ENCODE peak calls at places on chromosome 13, in five cellular contexts. I is IMR-90; Y is CD8-positive, alpha-beta T cell; R is astrocyte; P is body of pancreas. J is an unnamed sample. For H3K4me1 and H3K36me3, the result is how much of the 10 kb centered on the place peaks cover.

GRCh38 chr13:39016087-39016486 is 21.8 kb downstream of the PROSER1 start:
- DNase-seq in I (no peak), Y (no peak), R (no peak), P (no peak), J (no peak)

GRCh38 chr13:41232715-41233114 is 30.7 kb downstream of the MTRF1 start:
- DNase-seq in I (no peak), Y (no peak), R (no peak), P (no peak), J (no peak)

GRCh38 chr13:79679334-79679733 is 198.4 kb downstream of the NDFIP2 start:
- DNase-seq in I (peak), Y (peak), R (peak), P (peak), J (peak)

GRCh38 chr13:23902975-23903905 is 5.9 kb upstream of the C1QTNF9B start:
- DNase-seq in I (no peak), Y (no peak), R (no peak), P (peak), J (no peak)

GRCh38 chr13:31261241-31261640 is 61.5 kb downstream of the B3GLCT start:
- DNase-seq in I (no peak), Y (no peak), R (no peak), P (no peak), J (peak)

GRCh38 chr13:68232351-68233130 is 1002.4 kb upstream of the PCDH9 start:
- DNase-seq in I (no peak), Y (no peak), R (peak), P (no peak), J (no peak)

GRCh38 chr13:27463500-27463899 is 13.1 kb upstream of the MTIF3 start:
- DNase-seq in I (no peak), Y (no peak), R (no peak), P (no peak), J (no peak)

GRCh38 chr13:111382877-111383276 is 62.4 kb downstream of the TEX29 start:
- DNase-seq in I (no peak), Y (no peak), R (no peak), P (no peak), J (no peak)

GRCh38 chr13:41291246-41291645 is 19.8 kb upstream of the NAA16 start:
- DNase-seq in I (no peak), Y (no peak), R (no peak), P (no peak), J (no peak)

GRCh38 chr13:84433024-84433423 is 550.8 kb upstream of the SLITRK1 start:
- DNase-seq in I (peak), Y (no peak), R (peak), P (no peak), J (no peak)

GRCh38 chr13:33545492-33545891 is 259.9 kb upstream of the STARD13 start:
- DNase-seq in I (no peak), Y (no peak), R (no peak), P (no peak), J (no peak)

GRCh38 chr13:104773775-104774174 is 1707.6 kb upstream of the SLC10A2 start:
- DNase-seq in I (peak), Y (no peak), R (peak), P (no peak), J (peak)

GRCh38 chr13:26895081-26895807 is 134.7 kb upstream of the GPR12 start:
- DNase-seq in I (no peak), Y (no peak), R (no peak), P (no peak), J (no peak)

GRCh38 chr13:112928958-112929777 is 39.8 kb upstream of the MCF2L start:
- DNase-seq in I (peak), Y (no peak), R (peak), P (peak), J (no peak)

GRCh38 chr13:64369121-64369520 is 2861.0 kb downstream of the PCDH9 start:
- DNase-seq in I (peak), Y (no peak), R (no peak), P (no peak), J (no peak)

GRCh38 chr13:96089749-96090239 is at the start of gene HS6ST3:
- DNase-seq in I (no peak), Y (no peak), R (no peak), P (peak), J (peak)

GRCh38 chr13:114128624-114129522 is 3.5 kb downstream of the RASA3 start:
- DNase-seq in I (peak), Y (peak), R (peak), P (peak), J (peak)
- H3K4me1 ChIP-seq in I (under half), Y (half or more), R (half or more), P (under half), J (under half)

GRCh38 chr13:45339399-45339798 is 1.6 kb downstream of the TPT1 start:
- DNase-seq in I (no peak), Y (no peak), R (no peak), P (no peak), J (no peak)
- H3K36me3 ChIP-seq in I (under half), Y (under half), R (half or more), P (under half), J (under half)

DNA sequence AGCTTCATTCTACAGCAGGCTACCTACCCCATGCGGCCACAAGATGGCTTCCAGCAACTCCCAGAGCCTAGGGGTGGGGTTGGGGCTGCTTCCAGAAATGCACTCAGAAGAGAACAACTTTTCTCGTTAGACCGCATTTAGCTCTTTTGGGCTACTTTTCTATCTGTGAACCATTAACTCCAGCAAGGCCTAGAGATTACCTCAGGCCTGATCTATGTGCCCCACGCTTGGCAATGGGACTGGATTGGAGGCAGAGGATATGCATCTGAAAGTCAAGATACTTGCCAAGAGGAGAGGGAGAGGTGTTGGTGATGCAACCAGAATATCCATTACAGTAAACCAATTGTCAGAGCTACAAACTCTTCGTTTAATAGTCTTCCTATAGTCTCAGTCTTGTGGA is 177.7 kb downstream of the TDRD3 start:
- DNase-seq in I (no peak), Y (no peak), R (no peak), P (no peak), J (no peak)
- H3K4me1 ChIP-seq in I (under half), Y (under half), R (under half), P (under half), J (under half)

GRCh38 chr13:66359393-66359792 is 870.7 kb downstream of the PCDH9 start:
- DNase-seq in I (no peak), Y (no peak), R (no peak), P (no peak), J (no peak)

GRCh38 chr13:66362485-66362884 is 867.7 kb downstream of the PCDH9 start:
- DNase-seq in I (peak), Y (no peak), R (peak), P (no peak), J (no peak)

GRCh38 chr13:66364346-66364745 is 865.8 kb downstream of the PCDH9 start:
- DNase-seq in I (peak), Y (no peak), R (no peak), P (no peak), J (no peak)

GRCh38 chr13:66358564-66358963 is 871.6 kb downstream of the PCDH9 start:
- DNase-seq in I (no peak), Y (no peak), R (no peak), P (no peak), J (no peak)

DNA sequence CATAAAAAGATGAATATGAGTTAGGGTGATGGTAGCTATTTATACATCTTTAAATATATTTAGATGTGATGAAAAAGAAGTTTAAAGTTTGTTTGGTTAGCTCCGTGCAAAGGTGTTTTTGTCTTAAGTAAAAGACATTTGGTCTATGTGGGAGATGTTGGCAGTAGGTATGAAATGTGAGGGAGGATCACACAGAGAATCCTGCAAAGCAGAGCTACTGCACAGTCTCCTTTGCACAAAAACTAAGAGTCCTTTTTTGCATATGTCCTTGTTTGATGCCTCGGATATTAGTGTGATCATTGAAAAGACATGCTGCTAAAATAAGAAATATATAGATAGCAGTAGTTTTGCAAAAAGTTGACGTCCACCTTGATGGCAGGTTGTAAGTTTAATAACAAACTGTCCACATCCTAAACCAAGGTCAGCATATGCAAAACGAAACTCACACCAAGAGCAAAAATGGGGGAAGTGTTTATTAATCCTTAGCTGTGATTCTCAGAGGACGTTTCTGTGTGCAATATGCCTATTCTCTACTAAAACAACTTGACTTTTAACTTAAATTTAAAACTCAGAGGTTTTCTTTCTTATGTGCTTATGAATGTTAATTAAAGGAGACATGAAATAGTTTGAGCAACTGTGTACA is 870.1 kb downstream of the PCDH9 start:
- DNase-seq in I (no peak), Y (no peak), R (no peak), P (no peak), J (no peak)
- H3K36me3 ChIP-seq in I (under half), Y (under half), R (under half), P (under half), J (under half)

DNA sequence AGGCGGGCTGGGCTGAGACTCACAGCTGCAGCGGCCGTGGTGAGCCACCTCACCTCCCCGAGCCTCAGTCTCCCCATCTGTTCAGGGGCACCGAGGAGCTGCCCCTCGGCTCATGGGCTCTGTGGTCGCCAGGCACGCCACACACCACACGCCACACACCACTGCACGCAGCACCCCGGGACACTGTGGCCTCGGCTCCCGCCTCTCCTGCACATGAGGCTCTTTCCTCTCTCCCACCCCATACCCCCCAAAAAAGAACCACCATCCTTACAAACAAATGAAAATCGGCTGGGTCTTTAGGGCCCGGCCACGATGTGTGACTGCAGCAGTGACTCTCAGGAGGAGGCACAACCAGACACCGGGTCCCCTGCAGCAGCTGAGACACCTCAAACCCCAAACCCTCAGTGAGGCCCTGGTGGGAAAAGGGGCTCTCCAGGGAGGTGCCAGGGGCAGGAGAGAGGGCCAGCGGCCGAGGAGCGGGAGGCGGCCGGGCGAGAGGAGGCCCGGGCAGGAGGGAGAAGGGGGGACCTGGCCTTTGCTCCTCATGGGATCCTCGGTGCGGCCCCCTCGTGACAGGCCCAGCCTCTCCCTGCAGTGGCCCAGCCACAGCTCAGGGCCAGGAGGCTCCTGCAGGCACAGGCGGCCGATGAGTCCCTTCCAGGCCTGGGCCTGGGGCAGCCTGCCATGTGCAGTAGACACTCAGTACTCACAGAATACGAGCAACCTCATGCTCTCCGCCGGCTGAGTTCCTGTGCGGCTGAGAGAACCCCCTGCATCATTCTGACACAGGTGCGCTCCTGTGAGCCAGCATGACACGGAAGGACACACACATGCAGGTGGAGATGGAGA is 66.3 kb downstream of the RASA3 start:
- DNase-seq in I (no peak), Y (peak), R (no peak), P (no peak), J (no peak)
- H3K4me1 ChIP-seq in I (half or more), Y (half or more), R (half or more), P (under half), J (under half)

GRCh38 chr13:46715363-46715762 is 81.6 kb downstream of the ESD start:
- DNase-seq in I (no peak), Y (no peak), R (no peak), P (no peak), J (no peak)

GRCh38 chr13:46716821-46717220 is 80.1 kb downstream of the ESD start:
- DNase-seq in I (no peak), Y (no peak), R (peak), P (no peak), J (no peak)

GRCh38 chr13:46717275-46717674 is 79.7 kb downstream of the ESD start:
- DNase-seq in I (no peak), Y (no peak), R (no peak), P (no peak), J (no peak)

GRCh38 chr13:46712524-46712923 is 84.4 kb downstream of the ESD start:
- DNase-seq in I (no peak), Y (no peak), R (no peak), P (no peak), J (no peak)
- H3K36me3 ChIP-seq in I (under half), Y (under half), R (under half), P (under half), J (under half)

J was measured in PC-3.